ENCODE peak calls at places on chromosome 20, in four cellular contexts. W is H1, D is GM12878, H is SK-N-SH. Y is an unnamed sample.

GRCh38 chr20:39893013-39893685 is 795.9 kb downstream of the MAFB start:
- DNase-seq in W (no peak), D (no peak), H (no peak), Y (no peak)

GRCh38 chr20:58810116-58810878 is 40.4 kb downstream of the GNAS-AS1 start:
- DNase-seq in W (no peak), D (no peak), H (no peak), Y (no peak)

GRCh38 chr20:15862178-15862577 is 711.1 kb downstream of the KIF16B start:
- DNase-seq in W (no peak), D (no peak), H (no peak), Y (no peak)

GRCh38 chr20:32516985-32517873 is 67.9 kb downstream of the NOL4L start:
- DNase-seq in W (no peak), D (no peak), H (peak), Y (no peak)

GRCh38 chr20:1267161-1267560 is 1.1 kb downstream of the SNPH start:
- DNase-seq in W (peak), D (no peak), H (no peak), Y (no peak)

GRCh38 chr20:51195419-51195901 is 172.6 kb upstream of the KCNG1 start:
- DNase-seq in W (no peak), D (no peak), H (no peak), Y (no peak)

GRCh38 chr20:49276201-49276894 is 1.5 kb downstream of the ZNFX1 start:
- DNase-seq in W (no peak), D (no peak), H (no peak), Y (no peak)

GRCh38 chr20:24303393-24303792 is 166.0 kb upstream of the SYNDIG1 start:
- DNase-seq in W (no peak), D (no peak), H (no peak), Y (no peak)

GRCh38 chr20:2746636-2747265 is 53.7 kb downstream of the CPXM1 start:
- DNase-seq in W (no peak), D (no peak), H (no peak), Y (no peak)

GRCh38 chr20:24773751-24774201 is 175.3 kb upstream of the CST7 start:
- DNase-seq in W (no peak), D (peak), H (no peak), Y (no peak)

GRCh38 chr20:46306743-46307138 is 1.6 kb downstream of the CDH22 start:
- DNase-seq in W (no peak), D (no peak), H (no peak), Y (no peak)

GRCh38 chr20:46305973-46306360 is 2.3 kb downstream of the CDH22 start:
- DNase-seq in W (no peak), D (no peak), H (no peak), Y (no peak)

GRCh38 chr20:46308258-46309157 is at the start of gene CDH22:
- DNase-seq in W (peak), D (no peak), H (peak), Y (peak)

GRCh38 chr20:46307999-46308257 is 370 bp downstream of the CDH22 start:
- DNase-seq in W (no peak), D (no peak), H (peak), Y (peak)

DNA sequence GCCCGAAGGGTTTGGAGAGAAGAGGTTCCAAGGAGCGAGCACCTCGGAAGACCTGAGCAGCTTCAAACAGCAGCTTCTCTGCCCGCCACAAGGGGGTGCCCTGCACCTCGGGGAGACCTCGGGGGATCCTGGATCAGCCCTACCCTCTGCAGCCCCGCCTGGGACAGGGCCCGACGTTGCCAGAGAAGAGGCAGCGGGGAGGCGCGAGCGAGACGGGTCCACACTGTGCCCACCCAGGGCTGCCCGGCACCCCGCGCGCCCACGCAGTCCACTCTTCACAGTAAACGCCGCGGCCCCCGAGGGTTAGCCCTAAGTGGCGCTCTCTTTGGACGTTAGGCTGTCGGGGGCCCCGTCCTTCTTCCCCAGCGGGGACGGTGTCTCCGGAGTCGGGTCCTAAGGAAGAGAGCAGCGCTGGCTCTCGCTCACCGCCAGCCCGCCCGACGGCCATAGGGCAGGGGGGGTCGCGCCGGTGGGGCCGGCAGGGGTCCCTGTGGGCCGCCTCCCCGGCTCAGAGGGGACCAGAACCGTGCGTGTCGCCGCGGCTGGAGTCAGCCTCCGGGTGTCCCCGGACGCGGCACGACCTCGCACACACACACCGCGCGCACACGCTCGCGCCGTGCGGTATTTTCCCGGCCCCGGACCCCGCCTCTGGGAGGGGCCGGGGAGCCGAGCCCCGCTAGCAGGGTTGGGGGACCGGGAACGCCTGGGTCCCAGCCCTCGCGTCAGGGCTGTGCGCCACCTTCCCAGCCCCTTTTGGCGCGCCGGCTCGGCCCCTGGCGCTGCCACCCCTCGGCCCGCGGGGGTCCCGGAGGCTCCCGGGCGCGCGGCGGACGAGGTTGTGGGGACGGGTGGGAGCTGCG is 929 bp downstream of the CDH22 start:
- DNase-seq in W (peak), D (no peak), H (peak), Y (peak)
- TF ChIP-seq POLR2AphosphoS5 in W (no peak), D (no peak), H (no peak), Y (no peak)

GRCh38 chr20:37442547-37442946 is 78.5 kb upstream of the NNAT start:
- DNase-seq in W (no peak), D (no peak), H (no peak), Y (no peak)
- TF ChIP-seq TAF1 in W (no peak), D (no peak), H (no peak), Y (no peak)

DNA sequence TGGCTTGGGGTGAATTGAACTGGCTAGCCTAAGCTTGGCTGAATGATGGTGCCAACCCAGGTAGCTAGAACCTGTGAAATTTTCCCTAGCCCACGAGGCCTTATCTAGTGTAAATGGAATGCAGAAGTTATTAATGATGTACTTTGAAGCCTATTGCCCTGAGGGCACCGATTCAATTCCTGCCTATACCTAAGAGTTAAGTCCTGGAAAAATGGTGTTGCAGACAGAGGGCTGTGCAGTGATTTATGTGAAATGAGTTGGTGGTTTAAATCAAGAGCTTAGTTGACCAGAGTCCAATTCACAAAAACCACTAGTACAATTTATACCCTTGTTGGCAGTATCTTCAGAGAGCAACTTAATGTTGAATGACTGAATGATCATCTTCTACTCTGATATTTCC is 373.8 kb upstream of the JAG1 start:
- DNase-seq in W (no peak), D (no peak), H (no peak), Y (no peak)
- TF ChIP-seq POLR2AphosphoS5 in W (no peak), D (no peak), H (no peak), Y (no peak)

GRCh38 chr20:37437676-37438075 is 83.4 kb upstream of the NNAT start:
- DNase-seq in W (no peak), D (no peak), H (no peak), Y (no peak)
- TF ChIP-seq TAF1 in W (no peak), D (no peak), H (no peak), Y (no peak)

GRCh38 chr20:18851556-18852098 is 38.0 kb downstream of the SCP2D1 start:
- DNase-seq in W (no peak), D (no peak), H (no peak), Y (no peak)
- TF ChIP-seq POLR2AphosphoS5 in W (no peak), D (no peak), H (no peak), Y (no peak)

GRCh38 chr20:7754102-7754501 is 186.2 kb downstream of the HAO1 start:
- DNase-seq in W (no peak), D (no peak), H (no peak), Y (no peak)
- TF ChIP-seq TAF1 in W (no peak), D (no peak), H (no peak), Y (no peak)

GRCh38 chr20:63745961-63746765 is 6.6 kb downstream of the SLC2A4RG start:
- DNase-seq in W (no peak), D (no peak), H (peak), Y (no peak)
- TF ChIP-seq POLR2AphosphoS5 in W (no peak), D (no peak), H (no peak), Y (no peak)

GRCh38 chr20:60895363-60896079 is 356.5 kb upstream of the CDH4 start:
- DNase-seq in W (no peak), D (no peak), H (no peak), Y (no peak)

GRCh38 chr20:60903325-60903958 is 348.6 kb upstream of the CDH4 start:
- DNase-seq in W (no peak), D (no peak), H (no peak), Y (no peak)

GRCh38 chr20:60899320-60899719 is 352.7 kb upstream of the CDH4 start:
- DNase-seq in W (no peak), D (no peak), H (no peak), Y (no peak)

GRCh38 chr20:60901831-60902230 is 350.2 kb upstream of the CDH4 start:
- DNase-seq in W (no peak), D (no peak), H (no peak), Y (no peak)

DNA sequence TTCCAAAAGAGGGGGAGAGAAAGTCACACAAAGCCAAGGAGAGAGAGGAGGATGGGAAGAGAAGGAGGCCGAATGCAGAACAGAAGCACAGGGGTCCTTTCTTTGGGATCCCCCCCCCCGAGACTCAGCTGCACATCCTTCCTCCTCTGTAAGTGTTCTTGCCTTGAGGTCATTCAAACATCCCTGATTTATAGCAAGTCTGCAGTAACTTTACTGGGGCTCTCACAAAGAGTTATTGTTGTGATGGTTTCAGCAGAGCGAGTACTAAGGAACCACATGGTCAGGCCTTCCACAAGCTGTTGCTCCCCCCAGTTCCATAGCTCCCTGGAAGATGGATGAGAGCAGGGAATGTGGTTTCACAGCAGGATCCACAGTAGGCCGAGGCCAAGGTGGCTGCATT is 351.5 kb upstream of the CDH4 start:
- DNase-seq in W (no peak), D (no peak), H (no peak), Y (no peak)
- TF ChIP-seq TAF1 in W (no peak), D (no peak), H (no peak), Y (no peak)

DNA sequence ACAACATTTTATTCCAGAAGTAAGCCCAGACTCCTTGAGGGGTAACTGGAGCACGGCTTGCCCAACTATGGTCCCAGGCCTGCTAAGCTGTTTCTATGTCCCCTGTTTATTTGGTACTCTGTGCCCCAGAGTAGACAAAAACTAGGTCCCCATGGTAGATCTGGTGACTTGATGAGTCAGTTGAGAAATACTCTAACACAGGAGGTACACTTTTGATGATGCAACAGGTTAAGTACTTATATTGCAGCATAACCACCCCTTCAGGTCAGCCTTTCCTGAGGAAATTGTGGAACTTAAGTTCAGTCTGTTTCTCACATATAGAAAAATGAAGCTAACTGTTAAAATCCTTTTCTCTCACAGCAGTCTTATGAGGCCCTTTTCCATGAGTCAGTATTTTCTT is 19.6 kb downstream of the TTPAL start:
- DNase-seq in W (no peak), D (no peak), H (no peak), Y (no peak)
- TF ChIP-seq POLR2AphosphoS5 in W (no peak), D (no peak), H (no peak), Y (no peak)

DNA sequence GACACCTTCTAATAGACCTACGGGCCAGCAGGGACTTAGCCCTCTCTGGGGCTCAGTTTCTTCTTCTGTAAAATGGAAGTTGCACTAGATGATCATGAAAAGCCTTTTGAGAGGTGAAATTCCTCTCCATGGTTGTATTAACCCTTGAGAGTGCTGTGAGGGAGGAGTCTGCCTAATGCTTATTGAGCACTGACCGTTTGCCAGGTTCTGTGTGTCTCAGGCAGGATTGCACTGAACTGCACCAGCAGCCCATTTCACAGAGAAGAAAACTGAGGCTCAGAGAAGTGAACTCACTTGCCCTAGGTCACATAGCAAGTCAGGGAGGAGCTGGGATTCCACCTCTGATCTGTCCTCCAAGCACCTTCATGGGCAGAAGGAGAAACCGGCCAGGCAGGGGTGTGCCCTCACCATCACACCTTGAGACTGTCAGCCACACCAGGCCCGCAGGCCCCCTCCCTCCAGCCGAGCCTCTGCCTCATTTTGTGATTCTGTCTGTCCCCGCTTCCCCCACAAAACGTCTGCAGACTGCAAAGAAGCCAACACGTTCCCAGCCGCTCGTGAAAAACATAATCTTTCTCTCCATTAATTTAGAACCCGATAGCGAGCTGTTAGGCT is 46.2 kb downstream of the KIAA1755 start:
- DNase-seq in W (no peak), D (no peak), H (no peak), Y (no peak)
- TF ChIP-seq TAF1 in W (no peak), D (no peak), H (no peak), Y (no peak)

Y was measured in GM12891.